ENCODE peak calls at places on chromosomes 11 and 22, in four cellular contexts. One of them, this sample, is unnamed.

GRCh38 chr11:83122050-83122449 is 34.9 kb upstream of the PCF11 start:
- DNase-seq in GM23248: no peak
- DNase-seq in kidney: no peak
- DNase-seq in neuronal stem cell: no peak
- DNase-seq in this sample: no peak

GRCh38 chr11:123183391-123184099 is 11.5 kb downstream of the CLMP start:
- DNase-seq in kidney: no peak
- DNase-seq in GM23248: peak; percentile 86
- DNase-seq in neuronal stem cell: no peak
- DNase-seq in this sample: no peak

GRCh38 chr22:32917577-32918375 is 116.3 kb downstream of the TIMP3 start:
- DNase-seq in kidney: no peak
- DNase-seq in GM23248: no peak
- DNase-seq in neuronal stem cell: no peak
- DNase-seq in this sample: no peak

GRCh38 chr11:126284829-126285228 is 1.9 kb downstream of the TIRAP start:
- DNase-seq in kidney: no peak
- DNase-seq in GM23248: peak; percentile 96
- DNase-seq in neuronal stem cell: no peak
- DNase-seq in this sample: peak; percentile 67

GRCh38 chr11:8794677-8795103 is 112.1 kb downstream of the RPL27A start:
- DNase-seq in GM23248: no peak
- DNase-seq in neuronal stem cell: no peak
- DNase-seq in kidney: no peak
- DNase-seq in this sample: peak; percentile 74

GRCh38 chr11:111539426-111540113 is 950 bp upstream of the LAYN start:
- DNase-seq in kidney: no peak
- DNase-seq in neuronal stem cell: no peak
- DNase-seq in GM23248: no peak
- DNase-seq in this sample: no peak

GRCh38 chr22:33579448-33580093 is 340.7 kb downstream of the LARGE1 start:
- DNase-seq in neuronal stem cell: peak; percentile 53
- DNase-seq in GM23248: peak; percentile 58
- DNase-seq in kidney: peak; percentile 74
- DNase-seq in this sample: peak; percentile 81

GRCh38 chr11:68412593-68413475 is 47.7 kb upstream of the PPP6R3 start:
- DNase-seq in GM23248: peak; percentile 93
- DNase-seq in kidney: no peak
- DNase-seq in neuronal stem cell: no peak
- DNase-seq in this sample: no peak

GRCh38 chr11:58061813-58062212 is 31.1 kb downstream of the OR6Q1 start:
- DNase-seq in kidney: no peak
- DNase-seq in GM23248: peak; percentile 96
- DNase-seq in neuronal stem cell: no peak
- DNase-seq in this sample: no peak

GRCh38 chr11:113875414-113876073 is at the start of gene USP28:
- DNase-seq in neuronal stem cell: peak; percentile 95
- DNase-seq in kidney: peak; percentile 99
- DNase-seq in GM23248: peak; percentile 99
- DNase-seq in this sample: peak; percentile 97

GRCh38 chr11:113874920-113875413 is 405 bp downstream of the USP28 start:
- DNase-seq in neuronal stem cell: no peak
- DNase-seq in GM23248: no peak
- DNase-seq in kidney: no peak
- DNase-seq in this sample: peak; percentile 45

GRCh38 chr11:113876074-113876797 is 864 bp upstream of the USP28 start:
- DNase-seq in kidney: peak; percentile 76
- DNase-seq in neuronal stem cell: no peak
- DNase-seq in GM23248: no peak
- DNase-seq in this sample: peak; percentile 21

GRCh38 chr11:113877673-113878060 is 2.3 kb upstream of the USP28 start:
- DNase-seq in neuronal stem cell: no peak
- DNase-seq in kidney: no peak
- DNase-seq in GM23248: no peak
- DNase-seq in this sample: no peak

GRCh38 chr11:113876798-113877672 is 1.7 kb upstream of the USP28 start:
- DNase-seq in kidney: no peak
- DNase-seq in GM23248: no peak
- DNase-seq in neuronal stem cell: no peak
- DNase-seq in this sample: no peak
- H3K9ac ChIP-seq in kidney: no peak overlapping the region
- H3K9ac ChIP-seq in GM23248: no peak overlapping the region
- H3K9ac ChIP-seq in neuronal stem cell: no peak overlapping the region
- H3K9ac ChIP-seq in this sample: no peak overlapping the region

GRCh38 chr11:65945941-65946558 is 770 bp downstream of the TSGA10IP start:
- DNase-seq in neuronal stem cell: no peak
- DNase-seq in GM23248: no peak
- DNase-seq in kidney: peak; percentile 16
- DNase-seq in this sample: no peak
- H3K27ac ChIP-seq in neuronal stem cell: peak overlapping the region; percentile 66
- H3K27ac ChIP-seq in GM23248: no peak overlapping the region
- H3K27ac ChIP-seq in kidney: no peak overlapping the region
- H3K27ac ChIP-seq in this sample: no peak overlapping the region

GRCh38 chr11:12232819-12233601 is 122.6 kb downstream of the MICAL2 start:
- DNase-seq in GM23248: peak; percentile 95
- DNase-seq in neuronal stem cell: no peak
- DNase-seq in kidney: no peak
- DNase-seq in this sample: no peak

GRCh38 chr11:12229450-12230229 is 119.2 kb downstream of the MICAL2 start:
- DNase-seq in kidney: no peak
- DNase-seq in GM23248: no peak
- DNase-seq in neuronal stem cell: no peak
- DNase-seq in this sample: peak; percentile 66

GRCh38 chr11:12233602-12233925 is 123.2 kb downstream of the MICAL2 start:
- DNase-seq in GM23248: no peak
- DNase-seq in kidney: no peak
- DNase-seq in neuronal stem cell: no peak
- DNase-seq in this sample: no peak

GRCh38 chr11:12234216-12234615 is 123.8 kb downstream of the MICAL2 start:
- DNase-seq in GM23248: no peak
- DNase-seq in kidney: no peak
- DNase-seq in neuronal stem cell: no peak
- DNase-seq in this sample: no peak

DNA sequence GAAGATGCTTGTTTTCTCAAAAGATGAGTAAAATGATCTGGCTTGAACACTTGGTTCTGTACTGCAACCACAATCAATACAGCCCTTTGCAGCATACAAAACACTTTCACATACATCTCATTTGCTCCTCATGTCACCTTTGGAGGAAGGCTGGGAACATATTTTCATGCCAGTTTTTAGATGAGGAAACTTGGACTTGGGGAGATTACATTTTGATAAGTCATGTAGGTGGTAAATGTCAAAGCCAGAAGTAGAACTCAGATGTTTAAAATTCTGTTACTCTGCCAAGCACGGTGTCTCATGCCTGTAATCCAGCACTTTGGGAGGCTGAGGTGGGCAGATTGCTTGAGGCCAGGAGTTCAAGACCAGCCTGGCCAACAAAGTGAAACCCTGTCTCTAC is 121.8 kb downstream of the MICAL2 start:
- DNase-seq in neuronal stem cell: no peak
- DNase-seq in GM23248: peak; percentile 52
- DNase-seq in kidney: no peak
- DNase-seq in this sample: no peak
- H3K9ac ChIP-seq in neuronal stem cell: no peak overlapping the region
- H3K9ac ChIP-seq in GM23248: peak overlapping the region; percentile 72
- H3K9ac ChIP-seq in kidney: no peak overlapping the region
- H3K9ac ChIP-seq in this sample: no peak overlapping the region

GRCh38 chr22:48664586-48664985 is 1163.1 kb downstream of the BRD1 start:
- DNase-seq in kidney: no peak
- DNase-seq in GM23248: no peak
- DNase-seq in neuronal stem cell: no peak
- DNase-seq in this sample: no peak
- H3K27ac ChIP-seq in kidney: no peak overlapping the region
- H3K27ac ChIP-seq in GM23248: no peak overlapping the region
- H3K27ac ChIP-seq in neuronal stem cell: no peak overlapping the region
- H3K27ac ChIP-seq in this sample: no peak overlapping the region

GRCh38 chr11:46949297-46949696 is 12.7 kb downstream of the CSTPP1 start:
- DNase-seq in GM23248: no peak
- DNase-seq in neuronal stem cell: no peak
- DNase-seq in kidney: no peak
- DNase-seq in this sample: no peak

GRCh38 chr11:46952553-46952952 is 16.0 kb downstream of the CSTPP1 start:
- DNase-seq in GM23248: no peak
- DNase-seq in neuronal stem cell: no peak
- DNase-seq in kidney: no peak
- DNase-seq in this sample: no peak

GRCh38 chr11:46951864-46952263 is 15.3 kb downstream of the CSTPP1 start:
- DNase-seq in neuronal stem cell: peak; percentile 31
- DNase-seq in kidney: no peak
- DNase-seq in GM23248: no peak
- DNase-seq in this sample: no peak

GRCh38 chr11:46947399-46948077 is 11.0 kb downstream of the CSTPP1 start:
- DNase-seq in neuronal stem cell: no peak
- DNase-seq in kidney: no peak
- DNase-seq in GM23248: no peak
- DNase-seq in this sample: no peak

GRCh38 chr11:46948378-46949131 is 12.0 kb downstream of the CSTPP1 start:
- DNase-seq in neuronal stem cell: no peak
- DNase-seq in kidney: no peak
- DNase-seq in GM23248: peak; percentile 89
- DNase-seq in this sample: peak; percentile 43
- H3K9ac ChIP-seq in neuronal stem cell: no peak overlapping the region
- H3K9ac ChIP-seq in kidney: no peak overlapping the region
- H3K9ac ChIP-seq in GM23248: no peak overlapping the region
- H3K9ac ChIP-seq in this sample: no peak overlapping the region

This sample was measured in colonic mucosa.